ENCODE peak calls at places on chromosomes 12 and 14, in four cellular contexts. S, L, F and Z are unnamed samples.

GRCh38 chr12:4274960-4275868 is 1.7 kb downstream of the CCND2 start:
- DNase-seq in S (no peak), L (peak), F (no peak), Z (no peak)

GRCh38 chr12:28937196-28937595 is 211.9 kb upstream of the FAR2 start:
- DNase-seq in S (no peak), L (no peak), F (no peak), Z (no peak)

GRCh38 chr12:110937104-110937641 is 16.8 kb upstream of the MYL2 start:
- DNase-seq in S (peak), L (peak), F (peak), Z (no peak)

GRCh38 chr12:56029666-56030293 is 8.9 kb downstream of the IKZF4 start:
- DNase-seq in S (peak), L (peak), F (peak), Z (no peak)

GRCh38 chr12:96878704-96879103 is 28.4 kb upstream of the NEDD1 start:
- DNase-seq in S (no peak), L (no peak), F (no peak), Z (no peak)

GRCh38 chr14:40850191-40850590 is 756.5 kb upstream of the LRFN5 start:
- DNase-seq in S (no peak), L (no peak), F (no peak), Z (no peak)

GRCh38 chr12:121992059-121992879 is 29.4 kb upstream of the BCL7A start:
- DNase-seq in S (peak), L (no peak), F (no peak), Z (peak)

GRCh38 chr12:116397148-116397547 is 119.7 kb upstream of the MED13L start:
- DNase-seq in S (no peak), L (no peak), F (no peak), Z (no peak)

GRCh38 chr12:52119398-52120254 is 40.1 kb downstream of the SMIM41 start:
- DNase-seq in S (peak), L (peak), F (peak), Z (no peak)

GRCh38 chr14:51889851-51890250 is 29.4 kb downstream of the GNG2 start:
- DNase-seq in S (no peak), L (no peak), F (no peak), Z (no peak)

GRCh38 chr12:76764856-76765255 is 941 bp downstream of the ZDHHC17 start:
- DNase-seq in S (no peak), L (peak), F (no peak), Z (no peak)

GRCh38 chr12:53200458-53201169 is 6.4 kb downstream of the ITGB7 start:
- DNase-seq in S (no peak), L (no peak), F (no peak), Z (no peak)

GRCh38 chr12:24285413-24285812 is 335.9 kb upstream of the SOX5 start:
- DNase-seq in S (no peak), L (no peak), F (no peak), Z (no peak)

GRCh38 chr12:4975574-4975973 is 65.9 kb downstream of the KCNA1 start:
- DNase-seq in S (no peak), L (no peak), F (no peak), Z (no peak)

GRCh38 chr12:105342464-105342863 is 12.0 kb downstream of the C12orf75 start:
- DNase-seq in S (no peak), L (no peak), F (no peak), Z (no peak)

GRCh38 chr12:51871126-51871525 is 16.8 kb upstream of the ANKRD33 start:
- DNase-seq in S (no peak), L (no peak), F (no peak), Z (peak)

GRCh38 chr12:50786498-50787231 is 22.8 kb downstream of the ATF1 start:
- DNase-seq in S (peak), L (no peak), F (no peak), Z (no peak)

GRCh38 chr14:81281317-81281716 is 60.6 kb upstream of the GTF2A1 start:
- DNase-seq in S (no peak), L (no peak), F (no peak), Z (no peak)

GRCh38 chr12:107530706-107531105 is 154.9 kb upstream of the PWP1 start:
- DNase-seq in S (no peak), L (no peak), F (no peak), Z (no peak)

GRCh38 chr12:50546441-50547318 is 41.9 kb downstream of the DIP2B start:
- DNase-seq in S (no peak), L (no peak), F (no peak), Z (no peak)

GRCh38 chr12:50174971-50175715 is 8.0 kb upstream of the CERS5 start:
- DNase-seq in S (peak), L (no peak), F (no peak), Z (peak)

GRCh38 chr12:121801601-121802484 is 2.0 kb upstream of the SETD1B start:
- DNase-seq in S (no peak), L (peak), F (no peak), Z (peak)

GRCh38 chr12:85308374-85308773 is 28.4 kb downstream of the ALX1 start:
- DNase-seq in S (no peak), L (no peak), F (no peak), Z (no peak)

GRCh38 chr12:46404225-46404631 is 31.7 kb upstream of the SLC38A2 start:
- DNase-seq in S (no peak), L (no peak), F (no peak), Z (no peak)

GRCh38 chr12:46778415-46778814 is 47.4 kb downstream of the SLC38A4 start:
- DNase-seq in S (no peak), L (no peak), F (no peak), Z (no peak)

GRCh38 chr14:106062502-106063272 is 536.3 kb downstream of the TMEM121 start:
- DNase-seq in S (no peak), L (no peak), F (no peak), Z (no peak)

GRCh38 chr12:96981053-96981452 is 74.0 kb downstream of the NEDD1 start:
- DNase-seq in S (no peak), L (no peak), F (no peak), Z (no peak)

GRCh38 chr12:27610380-27610779 is 85.9 kb upstream of the REP15 start:
- DNase-seq in S (no peak), L (no peak), F (no peak), Z (no peak)

GRCh38 chr12:77724367-77724957 is 106.2 kb upstream of the NAV3 start:
- DNase-seq in S (no peak), L (no peak), F (no peak), Z (peak)

GRCh38 chr14:72745991-72746980 is 147.6 kb downstream of the DPF3 start:
- DNase-seq in S (no peak), L (no peak), F (peak), Z (no peak)

GRCh38 chr12:58977476-58977875 is 57.2 kb upstream of the LRIG3 start:
- DNase-seq in S (no peak), L (no peak), F (no peak), Z (no peak)

DNA sequence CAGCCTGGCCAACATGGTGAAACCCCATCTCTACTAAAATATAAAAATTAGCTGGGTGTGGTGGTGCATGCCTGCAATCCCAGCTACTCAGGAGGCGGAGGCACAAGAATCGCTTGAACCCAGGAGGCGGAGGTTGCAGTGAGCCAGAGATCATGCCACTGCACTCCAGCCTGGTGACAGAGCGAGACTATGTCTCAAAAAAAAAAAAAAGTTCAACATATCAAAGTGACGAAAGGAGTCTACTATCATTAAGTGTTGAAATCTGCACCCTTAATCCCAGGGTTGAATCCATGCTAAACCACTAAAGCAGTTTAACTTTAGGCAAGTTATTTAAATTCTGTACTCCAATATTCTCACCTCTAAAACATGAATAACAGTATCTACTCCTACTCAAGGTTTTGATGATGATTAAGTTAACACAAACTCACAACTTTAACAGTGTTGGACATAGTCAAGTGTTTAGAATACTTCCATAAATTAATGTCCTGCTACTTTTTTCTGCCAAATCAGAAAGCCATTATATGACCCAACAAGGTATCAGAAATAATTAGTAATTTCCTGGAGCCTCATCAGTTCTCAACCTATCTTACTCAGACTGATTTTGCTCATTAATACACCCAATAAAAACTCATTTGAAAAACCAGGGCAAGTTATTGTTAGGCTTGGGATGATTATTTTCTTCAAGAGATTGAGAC is 10.9 kb downstream of the HNRNPC start:
- DNase-seq in S (no peak), L (no peak), F (no peak), Z (no peak)
- TF ChIP-seq POLR2A in S (no peak), L (no peak), F (no peak), Z (no peak)

DNA sequence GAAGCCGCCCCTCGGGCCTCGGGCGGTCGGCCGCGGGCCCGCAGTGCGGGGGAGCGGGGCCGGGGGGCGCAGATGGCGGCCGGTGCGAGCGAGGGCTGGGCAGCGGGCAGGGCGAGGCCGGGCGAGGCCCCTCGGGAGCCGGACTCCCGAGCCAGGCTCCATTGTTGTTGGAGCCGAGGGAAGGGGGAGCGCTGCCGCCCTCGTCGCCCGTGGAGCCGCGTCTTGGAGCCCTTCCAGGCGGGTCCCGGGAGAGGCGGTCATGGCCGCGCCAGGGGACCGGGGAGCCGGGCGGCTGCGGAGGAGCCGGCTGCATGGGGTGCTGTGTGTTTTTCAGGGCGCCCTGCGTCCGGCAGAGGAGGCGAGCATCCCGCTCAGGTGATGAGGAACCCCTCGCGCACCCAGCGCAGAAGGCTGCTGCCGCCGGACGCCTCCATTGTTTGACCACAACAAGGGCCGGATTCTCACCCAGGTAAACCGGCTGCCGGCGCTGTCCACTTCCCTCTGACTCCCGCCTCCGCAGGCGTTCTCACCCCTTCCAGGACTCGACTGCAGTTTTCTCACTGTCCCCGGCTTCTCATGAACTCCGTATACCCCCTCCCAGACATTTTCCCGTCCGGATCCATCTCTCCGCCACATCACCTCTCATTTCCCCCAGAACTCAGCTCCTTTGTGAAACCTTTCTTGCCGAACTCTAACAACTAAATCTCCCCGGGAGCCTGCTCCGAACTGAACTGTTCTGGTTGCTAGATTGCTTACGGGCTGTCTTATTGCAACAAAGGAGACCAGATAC is 732 bp downstream of the ZNF664 start:
- DNase-seq in S (peak), L (peak), F (peak), Z (peak)
- TF ChIP-seq POLR2A in S (no peak), L (no peak), F (no peak), Z (no peak)

DNA sequence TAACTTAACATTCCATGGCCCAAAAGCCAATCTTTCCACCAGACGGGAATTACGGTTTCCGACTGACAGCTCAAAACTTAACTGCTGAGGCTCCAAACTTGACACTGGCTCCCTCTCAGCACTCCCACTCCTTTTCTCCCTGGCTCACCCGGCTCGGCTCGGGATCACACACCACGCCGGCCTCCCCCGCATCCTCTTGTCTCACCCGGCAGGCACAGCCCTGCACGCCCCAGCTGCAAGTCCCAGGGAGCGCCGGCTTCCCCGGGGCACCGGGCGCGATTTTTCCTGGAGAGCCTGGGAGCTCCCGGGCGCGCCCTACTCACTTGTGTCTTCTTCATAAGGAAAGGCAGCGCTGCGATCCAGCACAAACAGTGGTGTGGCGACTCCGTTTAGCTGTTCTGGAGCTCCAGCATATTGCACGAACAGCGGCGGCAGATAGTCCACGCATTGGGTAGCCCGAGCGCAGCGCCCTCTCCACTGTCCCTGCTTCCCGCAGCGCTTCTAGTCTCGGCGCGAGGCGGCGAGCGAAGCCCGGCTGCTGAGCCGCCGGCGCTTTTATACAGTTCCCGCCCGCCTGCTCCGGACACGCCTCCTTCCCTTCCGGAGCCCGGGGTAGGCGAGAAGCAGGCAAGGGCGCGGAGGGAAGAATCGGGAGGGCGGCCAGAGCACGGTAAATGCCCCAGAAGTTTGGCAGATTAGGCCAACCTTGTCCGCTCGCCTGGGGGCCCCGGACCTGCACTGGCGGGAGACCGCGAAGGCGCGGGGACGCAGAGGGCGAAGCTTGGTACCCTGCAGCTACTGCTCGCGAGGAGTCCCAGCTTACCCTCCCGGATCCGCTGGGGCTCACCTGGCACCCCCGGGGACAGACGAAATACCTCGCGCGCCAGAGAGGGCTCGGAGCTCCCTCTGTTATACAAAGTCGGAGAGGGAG is at the start of gene KITLG:
- DNase-seq in S (peak), L (peak), F (peak), Z (peak)
- TF ChIP-seq POLR2A in S (peak), L (peak), F (peak), Z (peak)

DNA sequence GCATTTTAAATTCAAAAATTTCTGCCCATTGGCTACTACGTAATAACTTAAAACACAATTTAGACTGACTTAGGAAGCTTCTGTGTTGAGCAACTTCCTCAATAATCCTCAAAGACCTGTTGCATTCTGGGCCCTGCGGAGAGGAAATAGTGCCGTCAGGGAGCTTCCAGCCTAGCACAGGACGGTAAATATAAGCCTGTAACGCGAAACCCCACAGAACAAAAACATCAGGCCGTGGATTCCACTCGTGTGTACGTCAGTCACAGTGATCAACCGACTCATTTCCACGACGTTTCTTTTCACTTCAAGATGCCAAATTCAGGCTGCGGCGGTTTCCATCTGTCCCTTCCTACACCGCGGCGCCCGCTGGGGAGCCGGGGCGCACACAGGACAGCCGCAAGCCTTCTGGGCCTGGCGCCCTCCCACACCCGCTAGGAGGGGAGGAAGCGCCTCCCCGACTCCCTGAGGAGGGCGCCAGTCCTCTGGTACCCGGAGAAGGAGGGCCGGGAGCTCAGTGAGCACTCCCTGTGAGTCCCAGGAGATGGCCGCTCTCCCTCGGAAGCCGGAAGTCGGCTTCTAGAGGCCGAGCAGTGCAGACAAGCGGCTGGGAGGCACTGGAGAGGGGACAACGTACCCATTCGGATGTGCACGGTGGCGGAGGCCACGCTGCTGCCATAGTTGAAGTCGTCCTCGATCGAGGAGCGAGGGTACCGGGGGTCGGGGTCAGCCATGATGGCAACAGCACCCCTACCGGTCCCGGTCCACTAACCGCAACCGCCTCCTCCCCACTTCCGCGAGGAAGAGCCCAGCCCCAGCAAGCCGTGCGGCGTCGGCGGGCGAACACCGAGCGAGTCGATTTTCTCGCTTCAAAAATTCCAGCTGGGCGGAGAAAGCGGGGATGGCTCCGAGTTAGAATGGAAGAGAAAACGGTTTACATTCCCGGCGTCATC is at the start of gene TMBIM4:
- DNase-seq in S (peak), L (peak), F (peak), Z (peak)
- TF ChIP-seq POLR2A in S (peak), L (peak), F (peak), Z (peak)

DNA sequence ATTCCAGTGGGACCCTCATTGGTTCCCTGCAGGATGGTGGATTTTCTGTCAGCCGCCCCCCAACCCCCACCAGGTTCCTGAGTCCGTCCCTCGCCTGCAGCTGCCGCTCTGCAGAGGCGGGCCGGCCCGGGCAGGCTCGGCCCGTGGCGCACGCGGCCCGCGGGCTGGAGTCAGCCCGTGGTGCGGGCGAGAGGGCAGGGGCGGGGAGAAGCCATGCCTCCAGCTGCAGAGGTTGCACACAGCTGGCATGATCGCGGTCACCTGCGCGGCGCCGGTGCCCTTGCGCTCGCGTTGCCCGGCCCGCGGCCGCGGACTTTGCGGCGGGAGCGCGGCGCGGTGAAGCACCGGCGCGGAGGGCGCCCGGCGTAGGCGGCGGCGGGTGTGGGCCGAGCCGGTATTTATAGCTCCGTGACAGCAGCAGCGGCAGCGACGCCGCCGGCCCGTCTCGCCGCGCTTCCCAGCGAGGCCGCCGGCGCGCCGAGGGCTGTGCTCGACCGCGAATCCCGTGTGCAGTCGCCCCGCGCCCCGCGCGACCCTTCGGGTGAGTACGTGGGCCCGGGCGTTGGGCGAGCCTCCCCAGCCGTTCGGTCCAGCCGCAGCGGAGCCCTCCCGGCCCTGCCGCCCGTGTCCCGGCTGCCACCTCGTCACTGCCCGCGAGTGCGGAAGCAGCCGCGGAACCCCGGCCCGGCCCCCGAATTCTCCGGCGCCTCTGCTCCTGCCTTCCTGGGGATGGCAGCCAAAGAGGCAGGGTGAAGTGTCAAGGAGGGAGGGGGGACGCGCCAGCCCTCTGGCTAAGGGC is at the start of gene TMEM117:
- DNase-seq in S (peak), L (peak), F (peak), Z (peak)
- TF ChIP-seq POLR2A in S (peak), L (peak), F (peak), Z (peak)

GRCh38 chr12:12927211-12928079 is 24.5 kb downstream of the GPRC5D start:
- DNase-seq in S (peak), L (peak), F (peak), Z (peak)
- TF ChIP-seq POLR2A in S (peak), L (peak), F (peak), Z (no peak)